ENCODE peak calls at places on chromosomes 11 and 22, in ten cellular contexts. G is transverse colon, C is SK-N-SH, M is HepG2, J is A549, V is esophagus muscularis mucosa, R is stomach, D is ovary, Q is suprapubic skin, N is K562. B is an unnamed sample.

GRCh38 chr11:95498731-95499396 is 267.9 kb upstream of the SESN3 start:
- DNase-seq in C (no peak), J (peak; percentile 10), R (no peak), D (no peak), N (no peak), G (no peak), Q (no peak), V (no peak), M (no peak), B (no peak)

GRCh38 chr22:23187871-23188700 is 7.8 kb downstream of the BCR start:
- DNase-seq in R (no peak), J (no peak), C (no peak), M (no peak), G (no peak), D (no peak), N (no peak), Q (no peak), V (no peak), B (no peak)

GRCh38 chr11:12845739-12846358 is 163.3 kb upstream of the RASSF10 start:
- DNase-seq in Q (no peak), V (no peak), D (peak; percentile 68), C (peak; percentile 70), J (peak; percentile 29), R (peak; percentile 55), G (peak; percentile 63), N (peak; percentile 71), M (peak; percentile 98), B (no peak)

GRCh38 chr22:49899530-49899929 is 18.7 kb downstream of the ALG12 start:
- DNase-seq in M (no peak), D (no peak), J (no peak), Q (no peak), G (no peak), V (no peak), R (no peak), N (no peak), C (no peak), B (no peak)

GRCh38 chr11:112241486-112241885 is 15.3 kb downstream of the PTS start:
- DNase-seq in G (peak; percentile 12), Q (no peak), D (no peak), N (no peak), C (no peak), V (no peak), R (no peak), M (peak; percentile 76), J (no peak), B (peak; percentile 23)

GRCh38 chr11:35962373-35963138 is 18.7 kb downstream of the LDLRAD3 start:
- DNase-seq in G (no peak), Q (no peak), N (no peak), V (no peak), J (no peak), D (no peak), R (no peak), C (no peak), M (no peak), B (no peak)

GRCh38 chr11:61609970-61610347 is 29.1 kb upstream of the SYT7 start:
- DNase-seq in Q (no peak), G (no peak), M (no peak), N (no peak), J (peak; percentile 35), R (peak; percentile 31), D (no peak), C (peak; percentile 51), V (no peak), B (no peak)

GRCh38 chr11:39365809-39366436 is 2093.5 kb downstream of the LRRC4C start:
- DNase-seq in D (no peak), J (peak; percentile 31), Q (no peak), C (no peak), R (no peak), M (no peak), N (no peak), G (no peak), V (no peak), B (no peak)

GRCh38 chr11:88631497-88631896 is 294.0 kb upstream of the CTSC start:
- DNase-seq in C (no peak), D (no peak), R (no peak), N (no peak), M (no peak), V (no peak), G (no peak), J (no peak), Q (no peak), B (no peak)

GRCh38 chr11:1460994-1461805 is 25.4 kb downstream of the MOB2 start:
- DNase-seq in Q (no peak), D (peak; percentile 80), V (no peak), M (no peak), C (no peak), J (no peak), G (peak; percentile 28), R (no peak), N (no peak), B (no peak)

GRCh38 chr11:29125621-29126020 is 891.2 kb downstream of the KCNA4 start:
- DNase-seq in Q (no peak), G (no peak), J (no peak), N (no peak), M (no peak), C (no peak), R (no peak), V (no peak), D (no peak), B (no peak)

GRCh38 chr11:62398011-62398994 is 20.5 kb upstream of the SCGB1A1 start:
- DNase-seq in G (no peak), V (no peak), M (peak; percentile 54), N (peak; percentile 75), Q (no peak), C (peak; percentile 69), J (peak; percentile 67), D (peak; percentile 64), R (no peak), B (no peak)

GRCh38 chr11:58905141-58905715 is 34.1 kb upstream of the GLYATL1 start:
- DNase-seq in V (peak; percentile 60), R (no peak), M (no peak), N (no peak), G (no peak), Q (no peak), C (peak; percentile 75), D (no peak), J (no peak), B (no peak)

GRCh38 chr11:126115820-126116319 is 53.2 kb upstream of the CDON start:
- DNase-seq in V (no peak), J (peak; percentile 82), R (peak; percentile 85), M (peak; percentile 93), N (peak; percentile 23), D (peak; percentile 71), G (peak; percentile 73), C (peak; percentile 62), Q (peak; percentile 88), B (peak; percentile 73)
- TF ChIP-seq EP300 in V (no peak), J (no peak), R (peak; percentile 26), M (peak; percentile 70), N (no peak), D (peak; percentile 16), G (peak; percentile 32), C (no peak), Q (no peak), B (no peak)

GRCh38 chr22:26548984-26549383 is 36.7 kb upstream of the TFIP11 start:
- DNase-seq in Q (no peak), V (no peak), G (no peak), C (no peak), R (no peak), D (no peak), J (no peak), M (no peak), N (no peak), B (no peak)

GRCh38 chr22:26546282-26546681 is 34.0 kb upstream of the TFIP11 start:
- DNase-seq in M (no peak), V (no peak), D (no peak), G (no peak), R (no peak), Q (no peak), C (no peak), J (no peak), N (no peak), B (no peak)

GRCh38 chr22:26548303-26548702 is 36.0 kb upstream of the TFIP11 start:
- DNase-seq in V (no peak), R (no peak), D (no peak), C (no peak), M (no peak), J (no peak), Q (no peak), N (no peak), G (no peak), B (no peak)

GRCh38 chr22:26547837-26548236 is 35.6 kb upstream of the TFIP11 start:
- DNase-seq in V (no peak), G (no peak), D (no peak), J (no peak), R (no peak), N (no peak), C (no peak), Q (no peak), M (no peak), B (no peak)

GRCh38 chr22:26547426-26547825 is 35.2 kb upstream of the TFIP11 start:
- DNase-seq in M (no peak), J (no peak), N (no peak), D (no peak), V (no peak), R (no peak), Q (no peak), G (no peak), C (no peak), B (no peak)
- TF ChIP-seq EP300 in M (no peak), J (no peak), N (no peak), D (no peak), V (no peak), R (no peak), Q (no peak), G (no peak), C (no peak), B (no peak)

GRCh38 chr22:20215742-20216141 is 52.4 kb downstream of the RTN4R start:
- DNase-seq in J (no peak), M (no peak), V (no peak), G (no peak), R (no peak), Q (no peak), D (no peak), C (no peak), N (no peak), B (no peak)
- TF ChIP-seq EP300 in J (no peak), M (no peak), V (no peak), G (no peak), R (no peak), Q (no peak), D (no peak), C (no peak), N (no peak), B (no peak)

DNA sequence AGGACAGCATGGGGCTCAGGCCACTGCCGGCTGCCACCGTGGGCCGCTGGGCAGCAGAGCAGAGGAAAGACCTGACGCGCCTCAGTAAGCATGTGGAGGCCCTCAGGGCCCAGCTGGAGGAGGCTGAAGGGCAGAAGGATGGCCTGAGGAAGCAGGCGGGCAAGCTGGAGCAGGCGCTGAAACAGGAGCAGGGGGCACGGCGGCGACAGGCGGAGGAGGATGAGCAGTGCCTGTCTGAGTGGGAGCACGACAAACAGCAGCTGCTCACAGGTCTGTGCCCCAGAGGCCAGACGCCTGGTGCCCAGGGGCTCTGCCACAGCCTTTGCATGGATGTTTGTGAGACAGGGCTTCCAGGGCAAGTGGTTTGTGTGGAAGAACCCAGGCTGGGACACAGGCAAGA is 13.9 kb downstream of the CCDC157 start:
- DNase-seq in G (no peak), R (no peak), N (no peak), C (peak; percentile 55), V (no peak), J (no peak), Q (no peak), M (no peak), D (no peak), B (no peak)
- TF ChIP-seq EP300 in G (no peak), R (no peak), N (no peak), C (no peak), V (no peak), J (no peak), Q (no peak), M (no peak), D (no peak), B (no peak)

B was measured in tibial nerve.